ENCODE peak calls at places on chromosome 2, in four cellular contexts. One of them, this sample, is unnamed.

GRCh38 chr2:99458529-99458928 is 31.3 kb downstream of the REV1 start:
- DNase-seq in stomach: no peak
- DNase-seq in tibial artery: no peak
- DNase-seq in ovary: no peak
- DNase-seq in this sample: no peak

GRCh38 chr2:67858886-67859285 is 203.9 kb downstream of the C1D start:
- DNase-seq in stomach: no peak
- DNase-seq in tibial artery: no peak
- DNase-seq in ovary: no peak
- DNase-seq in this sample: no peak

GRCh38 chr2:316381-316780 is 28.5 kb upstream of the ALKAL2 start:
- DNase-seq in stomach: no peak
- DNase-seq in tibial artery: no peak
- DNase-seq in ovary: no peak
- DNase-seq in this sample: no peak

GRCh38 chr2:64796926-64797325 is 143.2 kb upstream of the SERTAD2 start:
- DNase-seq in stomach: no peak
- DNase-seq in tibial artery: no peak
- DNase-seq in ovary: no peak
- DNase-seq in this sample: no peak

GRCh38 chr2:49069829-49070228 is 84.5 kb downstream of the FSHR start:
- DNase-seq in stomach: no peak
- DNase-seq in tibial artery: no peak
- DNase-seq in ovary: no peak
- DNase-seq in this sample: no peak

GRCh38 chr2:54899576-54900200 is 150.6 kb downstream of the RTN4 start:
- DNase-seq in stomach: no peak
- DNase-seq in tibial artery: no peak
- DNase-seq in ovary: no peak
- DNase-seq in this sample: peak; percentile 51

GRCh38 chr2:230713331-230714121 is 884 bp downstream of the CAB39 start:
- DNase-seq in stomach: peak; percentile 79
- DNase-seq in tibial artery: peak; percentile 27
- DNase-seq in ovary: peak; percentile 42
- DNase-seq in this sample: peak; percentile 58

GRCh38 chr2:55054076-55054475 is 3.8 kb upstream of the RTN4 start:
- DNase-seq in stomach: no peak
- DNase-seq in tibial artery: no peak
- DNase-seq in ovary: no peak
- DNase-seq in this sample: no peak

GRCh38 chr2:228866044-228866443 is 405.0 kb downstream of the PID1 start:
- DNase-seq in stomach: no peak
- DNase-seq in tibial artery: no peak
- DNase-seq in ovary: no peak
- DNase-seq in this sample: no peak

GRCh38 chr2:210722092-210722491 is 165.7 kb downstream of the CPS1 start:
- DNase-seq in stomach: no peak
- DNase-seq in tibial artery: no peak
- DNase-seq in ovary: no peak
- DNase-seq in this sample: no peak

GRCh38 chr2:42171396-42171971 is 2.3 kb downstream of the EML4 start:
- DNase-seq in stomach: no peak
- DNase-seq in tibial artery: no peak
- DNase-seq in ovary: no peak
- DNase-seq in this sample: peak; percentile 11

GRCh38 chr2:28356095-28356911 is 36.4 kb upstream of the FOSL2 start:
- DNase-seq in stomach: peak; percentile 94
- DNase-seq in tibial artery: peak; percentile 95
- DNase-seq in ovary: peak; percentile 94
- DNase-seq in this sample: no peak

GRCh38 chr2:120332384-120332783 is 13.6 kb upstream of the INHBB start:
- DNase-seq in stomach: no peak
- DNase-seq in tibial artery: no peak
- DNase-seq in ovary: no peak
- DNase-seq in this sample: no peak

GRCh38 chr2:162316590-162316989 is 1.9 kb downstream of the IFIH1 start:
- DNase-seq in stomach: no peak
- DNase-seq in tibial artery: no peak
- DNase-seq in ovary: no peak
- DNase-seq in this sample: no peak

GRCh38 chr2:96839288-96839874 is 4.4 kb downstream of the ANKRD23 start:
- DNase-seq in stomach: peak; percentile 82
- DNase-seq in tibial artery: no peak
- DNase-seq in ovary: peak; percentile 52
- DNase-seq in this sample: no peak

GRCh38 chr2:156538083-156538504 is 101.9 kb downstream of the GPD2 start:
- DNase-seq in stomach: no peak
- DNase-seq in tibial artery: no peak
- DNase-seq in ovary: no peak
- DNase-seq in this sample: no peak

GRCh38 chr2:113219889-113220641 is 46.3 kb downstream of the PSD4 start:
- DNase-seq in stomach: peak; percentile 95
- DNase-seq in tibial artery: peak; percentile 73
- DNase-seq in ovary: no peak
- DNase-seq in this sample: no peak